ENCODE peak calls at places on chromosomes 12 and 14, in four cellular contexts. E, G, Z and M are unnamed samples.

GRCh38 chr14:92680781-92681650 is 67.4 kb downstream of the LGMN start:
- DNase-seq in G (peak), E (peak), Z (peak), M (peak)

GRCh38 chr12:104313568-104314241 is 10.2 kb downstream of the EID3 start:
- DNase-seq in E (no peak), Z (no peak), G (no peak), M (no peak)

GRCh38 chr12:124512667-124513296 is 54.6 kb downstream of the NCOR2 start:
- DNase-seq in G (peak), E (peak), Z (peak), M (peak)

GRCh38 chr12:50174971-50175715 is 8.0 kb upstream of the CERS5 start:
- DNase-seq in Z (no peak), G (no peak), E (no peak), M (no peak)

GRCh38 chr14:95495538-95496025 is 20.9 kb downstream of the SYNE3 start:
- DNase-seq in E (no peak), G (no peak), Z (no peak), M (peak)

GRCh38 chr12:22410497-22410896 is 76.0 kb upstream of the ST8SIA1 start:
- DNase-seq in E (no peak), G (no peak), Z (no peak), M (no peak)

GRCh38 chr14:64186231-64187129 is 107.7 kb downstream of the ESR2 start:
- DNase-seq in E (peak), G (no peak), Z (no peak), M (no peak)

GRCh38 chr14:98578204-98578603 is 693.8 kb downstream of the BCL11B start:
- DNase-seq in G (no peak), E (no peak), Z (no peak), M (no peak)

GRCh38 chr12:76274699-76275098 is 73.5 kb downstream of the BBS10 start:
- DNase-seq in E (no peak), G (no peak), Z (no peak), M (no peak)

GRCh38 chr14:95045836-95046430 is 111.4 kb downstream of the DICER1 start:
- DNase-seq in E (peak), Z (no peak), G (peak), M (no peak)

GRCh38 chr12:120818416-120818815 is 85.7 kb downstream of the SPPL3 start:
- DNase-seq in G (no peak), Z (no peak), E (no peak), M (no peak)

GRCh38 chr12:23950011-23950774 is 723 bp upstream of the SOX5 start:
- DNase-seq in G (no peak), E (no peak), Z (no peak), M (no peak)

GRCh38 chr12:29970501-29970900 is 186.8 kb upstream of the TMTC1 start:
- DNase-seq in G (no peak), Z (no peak), E (no peak), M (no peak)

GRCh38 chr14:63966407-63966806 is 113.6 kb downstream of the SYNE2 start:
- DNase-seq in Z (no peak), G (no peak), E (no peak), M (no peak)

GRCh38 chr14:68245146-68246073 is 425.8 kb downstream of the RAD51B start:
- DNase-seq in G (no peak), Z (no peak), E (no peak), M (no peak)

GRCh38 chr14:31578266-31578665 is 17.1 kb downstream of the NUBPL start:
- DNase-seq in Z (no peak), G (no peak), E (no peak), M (no peak)

GRCh38 chr14:105089746-105090492 is 24.7 kb upstream of the GPR132 start:
- DNase-seq in G (no peak), Z (no peak), E (no peak), M (no peak)

GRCh38 chr14:60199321-60199720 is 34.1 kb upstream of the DHRS7 start:
- DNase-seq in Z (no peak), E (no peak), G (no peak), M (no peak)

GRCh38 chr12:102364709-102365108 is 115.7 kb downstream of the IGF1 start:
- DNase-seq in E (no peak), Z (no peak), G (no peak), M (no peak)

GRCh38 chr12:71763682-71764379 is 9.2 kb downstream of the RAB21 start:
- DNase-seq in G (no peak), Z (no peak), E (no peak), M (no peak)

GRCh38 chr12:66662729-66663128 is 16.1 kb downstream of the GRIP1 start:
- DNase-seq in G (no peak), Z (no peak), E (no peak), M (no peak)

GRCh38 chr14:68544150-68544892 is 248.5 kb downstream of the ZFP36L1 start:
- DNase-seq in Z (no peak), G (peak), E (peak), M (peak)

GRCh38 chr14:73741876-73742519 is 27.8 kb upstream of the PNMA1 start:
- DNase-seq in E (no peak), Z (no peak), G (no peak), M (no peak)

GRCh38 chr12:121515615-121516014 is 65.2 kb downstream of the KDM2B start:
- DNase-seq in G (no peak), Z (no peak), E (no peak), M (no peak)

GRCh38 chr14:94145902-94146527 is 16.6 kb upstream of the IFI27L2 start:
- DNase-seq in G (no peak), Z (no peak), E (no peak), M (no peak)

GRCh38 chr14:90788031-90788430 is 28.2 kb downstream of the TTC7B start:
- DNase-seq in G (no peak), Z (no peak), E (no peak), M (no peak)

GRCh38 chr12:1429980-1430379 is 164.4 kb downstream of the FBXL14 start:
- DNase-seq in E (no peak), Z (peak), G (no peak), M (no peak)

GRCh38 chr14:90491221-90491867 is 94.5 kb downstream of the CALM1 start:
- DNase-seq in G (peak), Z (no peak), E (no peak), M (no peak)

GRCh38 chr14:92900660-92901059 is 22.3 kb upstream of the CHGA start:
- DNase-seq in Z (no peak), G (no peak), E (no peak), M (no peak)

GRCh38 chr12:62248873-62249272 is 11.3 kb upstream of the USP15 start:
- DNase-seq in G (no peak), E (no peak), Z (no peak), M (no peak)

GRCh38 chr14:86654558-86655184 is 1124.7 kb downstream of the FLRT2 start:
- DNase-seq in E (peak), Z (no peak), G (no peak), M (peak)

GRCh38 chr14:20331048-20331613 is 1.9 kb downstream of the CCNB1IP1 start:
- DNase-seq in E (no peak), Z (no peak), G (no peak), M (no peak)

GRCh38 chr14:47678157-47678556 is 2.8 kb upstream of the MDGA2 start:
- DNase-seq in G (no peak), E (no peak), Z (no peak), M (no peak)

GRCh38 chr12:95874452-95874851 is 15.7 kb downstream of the SNRPF start:
- DNase-seq in G (no peak), Z (no peak), E (no peak), M (no peak)
- TF ChIP-seq POLR2A in G (no peak), Z (no peak), E (no peak), M (no peak)

DNA sequence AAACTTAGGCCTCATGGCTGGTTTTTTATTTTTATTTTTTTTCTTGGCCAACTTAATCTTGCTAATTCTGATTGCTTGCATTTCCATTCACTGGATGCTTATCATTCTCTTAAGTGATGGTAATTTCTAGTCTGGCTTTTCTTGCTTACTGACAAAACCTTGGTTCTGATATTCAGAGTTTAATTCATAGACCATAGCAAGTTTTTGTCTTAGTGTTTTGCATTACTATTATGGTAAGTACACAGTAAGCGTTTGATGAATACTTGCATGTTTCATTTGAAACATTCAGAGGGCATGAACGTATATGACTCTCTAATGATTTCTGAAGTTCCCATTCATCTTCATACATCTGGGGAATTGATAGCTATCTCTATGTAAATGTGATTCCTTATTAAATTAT is 55.8 kb downstream of the GPHN start:
- DNase-seq in Z (no peak), G (no peak), E (no peak), M (no peak)
- TF ChIP-seq POLR2A in Z (no peak), G (no peak), E (no peak), M (no peak)

GRCh38 chr14:51860836-51861583 is 598 bp downstream of the GNG2 start:
- DNase-seq in G (no peak), E (no peak), Z (no peak), M (no peak)

GRCh38 chr14:51862839-51863235 is 2.4 kb downstream of the GNG2 start:
- DNase-seq in G (no peak), Z (no peak), E (no peak), M (no peak)

GRCh38 chr14:51862171-51862838 is 1.9 kb downstream of the GNG2 start:
- DNase-seq in Z (no peak), G (no peak), E (no peak), M (no peak)

GRCh38 chr14:51859136-51859535 is 1.3 kb upstream of the GNG2 start:
- DNase-seq in E (no peak), G (no peak), Z (no peak), M (no peak)

DNA sequence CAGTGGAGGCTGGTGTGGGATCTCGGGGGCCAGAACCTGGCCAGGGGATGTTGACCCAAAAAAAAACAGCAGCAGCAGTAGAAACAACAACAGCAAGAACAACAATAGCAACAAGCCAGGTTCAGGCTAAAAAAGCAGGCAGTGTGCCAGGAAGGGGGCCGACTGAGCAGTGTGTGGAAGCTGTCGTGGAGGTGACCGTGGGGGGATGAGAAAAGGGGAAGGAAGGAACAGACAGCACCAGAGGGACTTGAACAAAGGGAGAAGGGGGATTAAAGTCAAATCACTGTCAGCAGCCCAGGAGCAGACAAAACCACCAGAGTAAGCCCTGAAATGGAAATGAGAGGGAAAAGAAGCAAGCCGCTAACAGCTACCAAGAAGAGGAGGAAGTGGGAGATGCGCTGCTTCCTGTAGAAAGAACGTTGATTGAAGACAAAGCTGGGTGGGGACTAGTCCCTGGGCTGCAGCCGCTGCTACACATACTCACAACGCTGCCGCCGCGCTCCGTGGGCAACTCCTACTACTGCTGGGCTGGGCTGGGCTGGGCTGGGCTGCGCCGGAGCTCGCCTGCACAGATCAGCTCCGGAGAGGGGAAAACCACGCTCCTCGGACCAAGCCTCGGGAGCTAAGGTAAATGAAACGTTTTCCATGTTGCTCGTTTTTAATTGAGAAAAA is at the start of gene GNG2:
- DNase-seq in E (peak), Z (peak), G (peak), M (peak)
- TF ChIP-seq POLR2A in E (no peak), Z (peak), G (no peak), M (peak)

DNA sequence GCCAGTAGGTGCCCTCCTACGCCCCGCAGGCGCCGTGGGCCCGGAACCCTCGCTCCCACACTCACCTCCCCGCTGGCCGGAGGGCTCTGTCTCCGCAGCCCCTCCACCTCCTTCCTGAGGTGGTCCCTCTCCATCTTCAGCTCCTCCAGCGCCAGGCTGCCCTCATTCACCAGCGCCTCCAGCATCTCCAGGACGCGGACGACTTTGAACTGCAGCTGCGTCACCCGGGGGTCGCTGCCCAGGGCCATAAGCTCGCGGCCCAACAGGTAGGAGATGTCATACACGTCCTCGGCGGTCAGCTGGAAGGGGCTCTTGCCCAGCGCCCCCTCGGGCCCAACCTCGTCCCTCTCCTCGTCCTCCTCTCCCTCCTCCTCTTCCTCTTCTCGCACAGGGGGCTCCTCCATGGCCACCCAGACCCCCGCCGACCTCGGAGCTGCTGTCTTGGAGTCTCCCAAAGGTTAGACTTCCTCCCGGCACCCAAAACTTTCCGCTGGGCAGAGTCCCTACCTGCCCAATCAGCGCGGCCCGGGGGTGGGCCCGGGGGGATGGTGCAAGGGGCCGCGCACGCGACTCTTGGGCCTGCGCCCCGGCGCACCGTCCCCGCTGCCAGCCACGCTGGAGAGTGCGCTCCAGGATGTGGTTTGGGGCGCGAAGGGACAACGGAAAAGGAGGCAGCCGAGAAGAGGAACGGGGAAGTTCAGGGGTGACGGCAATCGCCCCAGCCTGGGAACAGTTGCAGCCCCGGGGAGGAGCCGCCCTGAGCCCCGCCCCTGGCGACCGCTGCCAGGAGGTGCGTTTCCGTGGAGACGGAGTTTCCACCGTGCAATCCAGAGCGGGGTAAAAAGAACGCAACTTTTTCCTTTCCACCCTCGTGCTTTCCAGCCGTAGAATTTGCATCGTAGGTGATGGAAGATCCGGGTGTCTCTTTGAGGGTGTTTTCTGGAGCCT is at the start of gene RILPL2:
- DNase-seq in Z (peak), E (peak), G (peak), M (peak)
- TF ChIP-seq POLR2A in Z (peak), E (no peak), G (peak), M (peak)